ENCODE peak calls at places on chromosomes 6 and 20, in nine cellular contexts. One of them, this sample, is unnamed.

GRCh38 chr6:17894905-17895304 is 92.5 kb downstream of the KIF13A start:
- DNase-seq in HL-60: no peak
- DNase-seq in HCT116: no peak
- DNase-seq in astrocyte of the spinal cord: no peak
- DNase-seq in lung: no peak
- DNase-seq in adrenal gland: no peak
- DNase-seq in endothelial cell of umbilical vein: no peak
- DNase-seq in epithelial cell of esophagus: no peak
- DNase-seq in ovary: no peak
- DNase-seq in this sample: no peak

GRCh38 chr6:16510245-16510644 is 251.0 kb downstream of the ATXN1 start:
- DNase-seq in epithelial cell of esophagus: no peak
- DNase-seq in endothelial cell of umbilical vein: no peak
- DNase-seq in lung: no peak
- DNase-seq in astrocyte of the spinal cord: no peak
- DNase-seq in HCT116: no peak
- DNase-seq in ovary: no peak
- DNase-seq in HL-60: no peak
- DNase-seq in adrenal gland: no peak
- DNase-seq in this sample: no peak

GRCh38 chr6:167930300-167930699 is 67.2 kb upstream of the KIF25 start:
- DNase-seq in ovary: no peak
- DNase-seq in endothelial cell of umbilical vein: no peak
- DNase-seq in lung: no peak
- DNase-seq in astrocyte of the spinal cord: peak; percentile 74
- DNase-seq in epithelial cell of esophagus: no peak
- DNase-seq in HL-60: no peak
- DNase-seq in HCT116: no peak
- DNase-seq in adrenal gland: peak; percentile 75
- DNase-seq in this sample: no peak

GRCh38 chr6:159953091-159953581 is 15.7 kb upstream of the IGF2R start:
- DNase-seq in epithelial cell of esophagus: peak; percentile 83
- DNase-seq in lung: peak; percentile 76
- DNase-seq in ovary: no peak
- DNase-seq in adrenal gland: peak; percentile 71
- DNase-seq in astrocyte of the spinal cord: peak; percentile 33
- DNase-seq in HCT116: no peak
- DNase-seq in HL-60: peak; percentile 58
- DNase-seq in endothelial cell of umbilical vein: peak; percentile 21
- DNase-seq in this sample: no peak

GRCh38 chr6:108492131-108492766 is 68.5 kb upstream of the FOXO3 start:
- DNase-seq in HL-60: no peak
- DNase-seq in adrenal gland: peak; percentile 17
- DNase-seq in lung: no peak
- DNase-seq in endothelial cell of umbilical vein: peak; percentile 77
- DNase-seq in ovary: no peak
- DNase-seq in HCT116: peak; percentile 36
- DNase-seq in epithelial cell of esophagus: peak; percentile 64
- DNase-seq in astrocyte of the spinal cord: peak; percentile 72
- DNase-seq in this sample: no peak

GRCh38 chr6:1322725-1323219 is 10.9 kb downstream of the FOXQ1 start:
- DNase-seq in HL-60: no peak
- DNase-seq in endothelial cell of umbilical vein: no peak
- DNase-seq in HCT116: no peak
- DNase-seq in adrenal gland: no peak
- DNase-seq in epithelial cell of esophagus: peak; percentile 56
- DNase-seq in astrocyte of the spinal cord: peak; percentile 34
- DNase-seq in ovary: no peak
- DNase-seq in lung: no peak
- DNase-seq in this sample: no peak

GRCh38 chr20:48721324-48722001 is 106.3 kb downstream of the PREX1 start:
- DNase-seq in HL-60: no peak
- DNase-seq in adrenal gland: no peak
- DNase-seq in endothelial cell of umbilical vein: no peak
- DNase-seq in astrocyte of the spinal cord: peak; percentile 19
- DNase-seq in lung: no peak
- DNase-seq in epithelial cell of esophagus: no peak
- DNase-seq in HCT116: no peak
- DNase-seq in ovary: no peak
- DNase-seq in this sample: no peak

GRCh38 chr6:156909212-156910010 is 132.2 kb downstream of the ARID1B start:
- DNase-seq in astrocyte of the spinal cord: no peak
- DNase-seq in HL-60: no peak
- DNase-seq in HCT116: no peak
- DNase-seq in epithelial cell of esophagus: no peak
- DNase-seq in lung: no peak
- DNase-seq in adrenal gland: peak; percentile 68
- DNase-seq in ovary: no peak
- DNase-seq in endothelial cell of umbilical vein: no peak
- DNase-seq in this sample: no peak

GRCh38 chr20:5662769-5663168 is 87.4 kb upstream of the SHLD1 start:
- DNase-seq in epithelial cell of esophagus: no peak
- DNase-seq in astrocyte of the spinal cord: no peak
- DNase-seq in lung: no peak
- DNase-seq in HCT116: no peak
- DNase-seq in HL-60: no peak
- DNase-seq in adrenal gland: no peak
- DNase-seq in endothelial cell of umbilical vein: no peak
- DNase-seq in ovary: no peak
- DNase-seq in this sample: no peak

GRCh38 chr20:64005394-64005793 is 24.5 kb downstream of the PRPF6 start:
- DNase-seq in epithelial cell of esophagus: no peak
- DNase-seq in ovary: no peak
- DNase-seq in HCT116: no peak
- DNase-seq in adrenal gland: peak; percentile 71
- DNase-seq in astrocyte of the spinal cord: no peak
- DNase-seq in HL-60: no peak
- DNase-seq in lung: no peak
- DNase-seq in endothelial cell of umbilical vein: no peak
- DNase-seq in this sample: no peak

GRCh38 chr20:64006490-64006889 is 25.6 kb downstream of the PRPF6 start:
- DNase-seq in adrenal gland: no peak
- DNase-seq in HL-60: no peak
- DNase-seq in lung: no peak
- DNase-seq in endothelial cell of umbilical vein: no peak
- DNase-seq in HCT116: no peak
- DNase-seq in astrocyte of the spinal cord: no peak
- DNase-seq in ovary: no peak
- DNase-seq in epithelial cell of esophagus: no peak
- DNase-seq in this sample: no peak

GRCh38 chr20:64001607-64002011 is 20.7 kb downstream of the PRPF6 start:
- DNase-seq in HCT116: no peak
- DNase-seq in astrocyte of the spinal cord: peak; percentile 22
- DNase-seq in HL-60: no peak
- DNase-seq in ovary: no peak
- DNase-seq in adrenal gland: no peak
- DNase-seq in lung: no peak
- DNase-seq in endothelial cell of umbilical vein: no peak
- DNase-seq in epithelial cell of esophagus: no peak
- DNase-seq in this sample: no peak

GRCh38 chr20:64003970-64004725 is 23.2 kb downstream of the PRPF6 start:
- DNase-seq in adrenal gland: no peak
- DNase-seq in HCT116: no peak
- DNase-seq in epithelial cell of esophagus: peak; percentile 39
- DNase-seq in astrocyte of the spinal cord: no peak
- DNase-seq in ovary: no peak
- DNase-seq in HL-60: no peak
- DNase-seq in lung: no peak
- DNase-seq in endothelial cell of umbilical vein: no peak
- DNase-seq in this sample: no peak

DNA sequence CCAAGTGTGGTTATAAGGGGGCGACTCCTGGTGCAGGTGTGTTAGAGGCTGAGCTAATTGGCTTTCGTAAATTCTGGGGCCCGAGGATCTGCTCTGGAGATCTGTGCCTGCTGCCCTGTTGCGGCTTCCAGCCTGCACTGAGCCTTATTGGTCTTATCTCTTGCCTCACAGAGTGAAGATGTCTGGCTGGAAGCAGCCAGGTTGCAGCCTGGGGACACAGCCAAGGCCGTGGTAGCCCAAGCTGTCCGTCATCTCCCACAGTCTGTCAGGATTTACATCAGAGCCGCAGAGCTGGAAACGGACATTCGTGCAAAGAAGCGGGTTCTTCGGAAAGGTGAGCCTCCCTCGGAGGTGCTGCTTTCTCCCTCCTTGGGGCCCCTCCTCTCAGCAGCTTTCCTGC is 20.0 kb downstream of the PRPF6 start:
- DNase-seq in epithelial cell of esophagus: no peak
- DNase-seq in lung: no peak
- DNase-seq in astrocyte of the spinal cord: no peak
- DNase-seq in adrenal gland: no peak
- DNase-seq in HCT116: no peak
- DNase-seq in HL-60: no peak
- DNase-seq in endothelial cell of umbilical vein: no peak
- DNase-seq in ovary: no peak
- DNase-seq in this sample: no peak
- H3K4me3 ChIP-seq in epithelial cell of esophagus: no peak overlapping the region
- H3K4me3 ChIP-seq in lung: no peak overlapping the region
- H3K4me3 ChIP-seq in astrocyte of the spinal cord: no peak overlapping the region
- H3K4me3 ChIP-seq in adrenal gland: no peak overlapping the region
- H3K4me3 ChIP-seq in HCT116: no peak overlapping the region
- H3K4me3 ChIP-seq in HL-60: no peak overlapping the region
- H3K4me3 ChIP-seq in endothelial cell of umbilical vein: no peak overlapping the region
- H3K4me3 ChIP-seq in ovary: no peak overlapping the region
- H3K4me3 ChIP-seq in this sample: no peak overlapping the region

DNA sequence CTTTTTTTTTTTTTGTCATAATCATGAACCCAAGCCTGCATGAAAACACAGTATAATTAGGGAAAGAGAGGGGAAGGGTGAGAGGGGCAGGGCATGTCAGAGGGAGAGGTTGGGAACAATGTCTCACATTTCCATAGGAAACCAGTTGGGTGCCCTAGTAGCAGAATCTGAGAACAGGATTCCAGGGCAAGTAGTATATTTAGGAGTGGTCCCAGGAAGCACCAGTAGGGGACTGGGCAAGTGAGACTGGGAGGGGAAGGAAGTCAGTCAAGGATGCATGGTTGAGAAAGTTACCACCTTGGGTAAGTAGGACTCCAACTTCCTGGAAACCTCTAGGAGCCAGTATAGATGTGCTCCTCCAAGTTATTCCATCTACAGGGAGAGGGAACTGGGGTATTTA is 88.6 kb upstream of the MAFB start:
- DNase-seq in astrocyte of the spinal cord: no peak
- DNase-seq in epithelial cell of esophagus: no peak
- DNase-seq in ovary: no peak
- DNase-seq in adrenal gland: no peak
- DNase-seq in endothelial cell of umbilical vein: no peak
- DNase-seq in HL-60: no peak
- DNase-seq in lung: no peak
- DNase-seq in HCT116: no peak
- DNase-seq in this sample: no peak
- TF ChIP-seq CTCF in astrocyte of the spinal cord: no peak
- TF ChIP-seq CTCF in epithelial cell of esophagus: no peak
- TF ChIP-seq CTCF in ovary: no peak
- TF ChIP-seq CTCF in adrenal gland: no peak
- TF ChIP-seq CTCF in endothelial cell of umbilical vein: no peak
- TF ChIP-seq CTCF in HL-60: no peak
- TF ChIP-seq CTCF in lung: no peak
- TF ChIP-seq CTCF in HCT116: no peak
- TF ChIP-seq CTCF in this sample: no peak

DNA sequence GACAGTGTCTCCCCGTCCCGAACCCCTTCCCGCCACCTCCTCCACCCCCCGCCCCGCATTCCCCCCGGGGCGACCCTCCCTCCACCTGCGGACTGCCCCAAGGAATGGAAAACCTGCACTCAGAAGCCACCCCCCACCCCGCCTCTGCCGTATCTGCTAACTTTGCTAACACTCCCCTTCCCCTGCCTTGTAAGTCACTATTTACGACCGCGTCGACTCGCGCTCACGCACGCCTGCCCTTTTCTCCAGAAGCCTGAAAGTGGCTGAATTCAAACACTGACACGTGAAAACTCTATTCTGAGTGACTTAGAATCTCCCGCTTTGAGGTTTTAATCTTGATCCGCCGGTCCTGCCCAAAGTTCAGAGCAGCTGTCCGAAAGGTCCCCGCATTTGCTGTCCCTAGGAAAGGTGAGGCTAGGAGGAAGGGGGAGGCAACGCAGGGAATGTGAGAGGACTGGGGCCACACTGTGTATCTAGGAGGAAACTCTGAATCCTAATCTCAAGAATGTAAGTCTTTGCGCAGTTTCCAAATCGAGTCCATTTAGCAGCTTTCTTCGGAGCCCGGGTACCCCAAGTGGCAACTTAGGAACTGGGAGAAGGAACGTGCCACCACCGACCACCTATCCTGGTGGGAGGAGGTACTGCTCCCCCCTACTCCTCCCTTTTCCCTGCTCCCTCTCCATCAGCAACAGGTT is 9.3 kb upstream of the POU3F2 start:
- DNase-seq in epithelial cell of esophagus: no peak
- DNase-seq in lung: no peak
- DNase-seq in HL-60: no peak
- DNase-seq in astrocyte of the spinal cord: no peak
- DNase-seq in ovary: no peak
- DNase-seq in HCT116: no peak
- DNase-seq in adrenal gland: no peak
- DNase-seq in endothelial cell of umbilical vein: no peak
- DNase-seq in this sample: no peak
- H3K4me3 ChIP-seq in epithelial cell of esophagus: no peak overlapping the region
- H3K4me3 ChIP-seq in lung: no peak overlapping the region
- H3K4me3 ChIP-seq in HL-60: no peak overlapping the region
- H3K4me3 ChIP-seq in astrocyte of the spinal cord: no peak overlapping the region
- H3K4me3 ChIP-seq in ovary: no peak overlapping the region
- H3K4me3 ChIP-seq in HCT116: no peak overlapping the region
- H3K4me3 ChIP-seq in adrenal gland: no peak overlapping the region
- H3K4me3 ChIP-seq in endothelial cell of umbilical vein: no peak overlapping the region
- H3K4me3 ChIP-seq in this sample: no peak overlapping the region

GRCh38 chr6:97064578-97064977 is 140.1 kb downstream of the KLHL32 start:
- DNase-seq in ovary: no peak
- DNase-seq in epithelial cell of esophagus: peak; percentile 11
- DNase-seq in adrenal gland: no peak
- DNase-seq in HCT116: no peak
- DNase-seq in lung: no peak
- DNase-seq in astrocyte of the spinal cord: no peak
- DNase-seq in HL-60: no peak
- DNase-seq in endothelial cell of umbilical vein: no peak
- DNase-seq in this sample: no peak

GRCh38 chr6:97055743-97056142 is 131.2 kb downstream of the KLHL32 start:
- DNase-seq in lung: no peak
- DNase-seq in HL-60: no peak
- DNase-seq in HCT116: no peak
- DNase-seq in epithelial cell of esophagus: no peak
- DNase-seq in ovary: no peak
- DNase-seq in astrocyte of the spinal cord: no peak
- DNase-seq in endothelial cell of umbilical vein: no peak
- DNase-seq in adrenal gland: no peak
- DNase-seq in this sample: no peak

GRCh38 chr6:97060254-97060653 is 135.7 kb downstream of the KLHL32 start:
- DNase-seq in HL-60: no peak
- DNase-seq in astrocyte of the spinal cord: no peak
- DNase-seq in ovary: no peak
- DNase-seq in adrenal gland: no peak
- DNase-seq in epithelial cell of esophagus: no peak
- DNase-seq in lung: no peak
- DNase-seq in endothelial cell of umbilical vein: no peak
- DNase-seq in HCT116: no peak
- DNase-seq in this sample: no peak

GRCh38 chr6:97053643-97054411 is 129.3 kb downstream of the KLHL32 start:
- DNase-seq in HL-60: no peak
- DNase-seq in adrenal gland: no peak
- DNase-seq in HCT116: peak; percentile 21
- DNase-seq in lung: no peak
- DNase-seq in epithelial cell of esophagus: peak; percentile 28
- DNase-seq in endothelial cell of umbilical vein: peak; percentile 29
- DNase-seq in astrocyte of the spinal cord: peak; percentile 50
- DNase-seq in ovary: no peak
- DNase-seq in this sample: no peak

GRCh38 chr6:97059473-97059872 is 134.9 kb downstream of the KLHL32 start:
- DNase-seq in HL-60: peak; percentile 6
- DNase-seq in epithelial cell of esophagus: peak; percentile 54
- DNase-seq in adrenal gland: no peak
- DNase-seq in HCT116: peak; percentile 10
- DNase-seq in lung: no peak
- DNase-seq in ovary: no peak
- DNase-seq in astrocyte of the spinal cord: peak; percentile 51
- DNase-seq in endothelial cell of umbilical vein: peak; percentile 30
- DNase-seq in this sample: no peak
- TF ChIP-seq CTCF in HL-60: peak; percentile 28
- TF ChIP-seq CTCF in epithelial cell of esophagus: peak; percentile 43
- TF ChIP-seq CTCF in adrenal gland: peak; percentile 54
- TF ChIP-seq CTCF in HCT116: peak; percentile 34
- TF ChIP-seq CTCF in lung: peak; percentile 22
- TF ChIP-seq CTCF in ovary: no peak
- TF ChIP-seq CTCF in astrocyte of the spinal cord: peak; percentile 47
- TF ChIP-seq CTCF in endothelial cell of umbilical vein: peak; percentile 13
- TF ChIP-seq CTCF in this sample: peak; percentile 22